ENCODE peak calls at places on chromosomes 1 and 21, in five cellular contexts. N is MM.1S, Z is Peyer's patch, I is brain microvascular endothelial cell, J is K562. B is an unnamed sample.

GRCh38 chr1:147246910-147247655 is 4.6 kb downstream of the CHD1L start:
- DNase-seq in I (no peak), J (peak; percentile 19), N (peak; percentile 28), Z (peak; percentile 32), B (no peak)

GRCh38 chr1:22112505-22112904 is 30.4 kb downstream of the WNT4 start:
- DNase-seq in J (no peak), N (no peak), I (no peak), Z (no peak), B (no peak)

GRCh38 chr21:19807231-19807630 is 1191.0 kb upstream of the NCAM2 start:
- DNase-seq in N (no peak), Z (no peak), J (no peak), I (no peak), B (no peak)

GRCh38 chr1:118905206-118905605 is 82.9 kb downstream of the TBX15 start:
- DNase-seq in Z (no peak), J (no peak), I (no peak), N (no peak), B (no peak)

GRCh38 chr1:58548381-58548780 is 1.9 kb upstream of the OMA1 start:
- DNase-seq in N (no peak), I (no peak), Z (no peak), J (no peak), B (no peak)

GRCh38 chr1:212244441-212244840 is 40.8 kb upstream of the PPP2R5A start:
- DNase-seq in I (no peak), J (no peak), N (no peak), Z (no peak), B (no peak)

GRCh38 chr1:207644852-207645631 is at the start of gene CR1L:
- DNase-seq in N (no peak), I (peak; percentile 40), Z (peak; percentile 68), J (peak; percentile 96), B (peak; percentile 50)

GRCh38 chr1:6889875-6890480 is 104.7 kb downstream of the CAMTA1 start:
- DNase-seq in Z (peak; percentile 24), J (peak; percentile 53), I (peak; percentile 60), N (peak; percentile 42), B (peak; percentile 58)

GRCh38 chr1:154944422-154945159 is 8.1 kb upstream of the PMVK start:
- DNase-seq in Z (no peak), N (peak; percentile 74), J (no peak), I (no peak), B (no peak)

GRCh38 chr1:50930193-50930592 is 29.9 kb downstream of the FAF1 start:
- DNase-seq in I (no peak), Z (no peak), J (no peak), N (no peak), B (no peak)

GRCh38 chr1:69787151-69787550 is 219.4 kb downstream of the LRRC7 start:
- DNase-seq in J (no peak), N (no peak), Z (no peak), I (no peak), B (peak; percentile 25)

GRCh38 chr1:71135571-71135970 is 54.7 kb upstream of the ZRANB2 start:
- DNase-seq in I (no peak), J (no peak), Z (no peak), N (no peak), B (no peak)

GRCh38 chr1:38046884-38047602 is 450 bp upstream of the POU3F1 start:
- DNase-seq in Z (peak; percentile 83), N (peak; percentile 88), J (peak; percentile 97), I (peak; percentile 63), B (peak; percentile 79)
- TF ChIP-seq CTCF in Z (no peak), N (no peak), J (no peak), I (no peak), B (no peak)

GRCh38 chr1:30788580-30789387 is 31.2 kb upstream of the LAPTM5 start:
- DNase-seq in J (no peak), Z (no peak), N (no peak), I (no peak), B (no peak)
- H3K27ac ChIP-seq in J (no peak overlapping the region), Z (no peak overlapping the region), N (no peak overlapping the region), I (no peak overlapping the region), B (no peak overlapping the region)

GRCh38 chr1:110433803-110434202 is 17.1 kb upstream of the PROK1 start:
- DNase-seq in N (peak; percentile 27), Z (no peak), I (peak; percentile 4), J (peak; percentile 80), B (peak; percentile 75)
- TF ChIP-seq CTCF in N (peak; percentile 6), Z (no peak), I (peak; percentile 21), J (peak; percentile 59), B (peak; percentile 64)

GRCh38 chr1:3334366-3334765 is 120.1 kb upstream of the ARHGEF16 start:
- DNase-seq in I (no peak), J (no peak), N (no peak), Z (no peak), B (no peak)
- H3K27ac ChIP-seq in I (no peak overlapping the region), J (no peak overlapping the region), N (no peak overlapping the region), Z (no peak overlapping the region), B (no peak overlapping the region)

GRCh38 chr1:216114180-216114579 is 309.1 kb downstream of the USH2A start:
- DNase-seq in I (no peak), J (no peak), Z (no peak), N (no peak), B (no peak)

GRCh38 chr1:216124382-216124781 is 298.9 kb downstream of the USH2A start:
- DNase-seq in Z (no peak), I (no peak), N (no peak), J (no peak), B (no peak)

DNA sequence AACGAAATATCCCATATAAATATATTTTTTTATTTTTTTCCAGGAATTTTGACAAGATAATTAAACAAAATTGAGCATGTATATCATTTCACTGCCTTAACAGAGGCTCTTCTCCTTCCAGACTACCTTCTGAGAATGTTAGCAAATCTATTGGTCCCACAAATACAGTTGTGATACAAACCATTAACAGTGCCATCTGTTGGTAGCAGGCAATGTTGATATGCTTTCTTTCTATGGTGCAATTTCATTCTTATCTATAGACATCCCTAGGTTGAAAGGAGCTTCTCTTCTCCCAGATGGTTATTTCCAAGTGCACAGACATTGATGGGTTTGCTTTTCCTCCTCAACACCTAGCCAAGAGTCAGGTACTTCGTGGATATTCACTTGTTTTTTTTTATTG is 303.6 kb downstream of the USH2A start:
- DNase-seq in I (peak; percentile 17), J (no peak), Z (no peak), N (peak; percentile 56), B (peak; percentile 22)
- TF ChIP-seq CTCF in I (peak; percentile 54), J (no peak), Z (no peak), N (peak; percentile 52), B (peak; percentile 72)

GRCh38 chr1:28458237-28459228 is 47.3 kb upstream of the RCC1 start:
- DNase-seq in I (no peak), N (no peak), J (no peak), Z (no peak), B (no peak)
- H3K27ac ChIP-seq in I (no peak overlapping the region), N (no peak overlapping the region), J (no peak overlapping the region), Z (no peak overlapping the region), B (no peak overlapping the region)

GRCh38 chr1:25502957-25503356 is 40.4 kb upstream of the LDLRAP1 start:
- DNase-seq in I (peak; percentile 37), J (no peak), N (no peak), Z (no peak), B (no peak)

GRCh38 chr1:25500694-25501093 is 42.7 kb upstream of the LDLRAP1 start:
- DNase-seq in J (no peak), Z (no peak), I (no peak), N (no peak), B (no peak)

GRCh38 chr1:25503551-25504426 is 39.6 kb upstream of the LDLRAP1 start:
- DNase-seq in I (no peak), N (peak; percentile 53), Z (peak; percentile 55), J (no peak), B (peak; percentile 56)

GRCh38 chr1:25504706-25505560 is 38.5 kb upstream of the LDLRAP1 start:
- DNase-seq in Z (no peak), J (no peak), N (no peak), I (peak; percentile 22), B (no peak)

GRCh38 chr1:25501235-25502058 is 42.0 kb upstream of the LDLRAP1 start:
- DNase-seq in I (no peak), Z (no peak), J (no peak), N (no peak), B (peak; percentile 52)
- TF ChIP-seq CTCF in I (peak; percentile 43), Z (no peak), J (peak; percentile 68), N (peak; percentile 35), B (peak; percentile 66)

B was measured in WERI-Rb-1.